ENCODE peak calls at places on chromosomes 6 and 20, in five cellular contexts. C is WERI-Rb-1, M is GM12878, U is pancreas, A is lower lobe of right lung. K is an unnamed sample.

GRCh38 chr20:21184810-21185209 is 58.9 kb downstream of the KIZ start:
- DNase-seq in M (no peak), U (no peak), A (no peak), C (no peak), K (no peak)

GRCh38 chr6:154606457-154606856 is 96.0 kb upstream of the CNKSR3 start:
- DNase-seq in A (no peak), C (no peak), U (no peak), M (peak; percentile 93), K (peak; percentile 25)

GRCh38 chr6:80767808-80768207 is 661.3 kb downstream of the BCKDHB start:
- DNase-seq in U (no peak), C (no peak), A (no peak), M (no peak), K (no peak)

GRCh38 chr6:167467793-167468431 is 143.0 kb downstream of the TTLL2 start:
- DNase-seq in U (no peak), M (no peak), C (no peak), A (no peak), K (no peak)

GRCh38 chr20:38412877-38413577 is 22.1 kb downstream of the SNHG17 start:
- DNase-seq in C (no peak), M (no peak), A (no peak), U (no peak), K (no peak)

GRCh38 chr6:128600397-128600951 is 80.1 kb upstream of the PTPRK start:
- DNase-seq in M (peak; percentile 11), U (no peak), A (no peak), C (no peak), K (no peak)

GRCh38 chr20:32006841-32007786 is 3.1 kb upstream of the CCM2L start:
- DNase-seq in M (no peak), A (no peak), C (peak; percentile 70), U (no peak), K (no peak)

GRCh38 chr6:64776359-64776758 is 930.7 kb downstream of the EYS start:
- DNase-seq in A (no peak), M (no peak), C (no peak), U (no peak), K (no peak)

GRCh38 chr20:45545754-45546453 is 1.3 kb downstream of the EPPIN start:
- DNase-seq in U (no peak), M (no peak), C (no peak), A (no peak), K (no peak)

GRCh38 chr20:17228624-17229061 is 1.8 kb downstream of the PCSK2 start:
- DNase-seq in C (peak; percentile 63), A (peak; percentile 47), U (no peak), M (no peak), K (no peak)

GRCh38 chr20:34538671-34539123 is 19.8 kb upstream of the MAP1LC3A start:
- DNase-seq in M (no peak), U (peak; percentile 58), A (peak; percentile 69), C (peak; percentile 84), K (peak; percentile 33)

GRCh38 chr6:56949261-56949660 is 5.6 kb upstream of the BEND6 start:
- DNase-seq in C (no peak), A (no peak), U (no peak), M (no peak), K (no peak)

DNA sequence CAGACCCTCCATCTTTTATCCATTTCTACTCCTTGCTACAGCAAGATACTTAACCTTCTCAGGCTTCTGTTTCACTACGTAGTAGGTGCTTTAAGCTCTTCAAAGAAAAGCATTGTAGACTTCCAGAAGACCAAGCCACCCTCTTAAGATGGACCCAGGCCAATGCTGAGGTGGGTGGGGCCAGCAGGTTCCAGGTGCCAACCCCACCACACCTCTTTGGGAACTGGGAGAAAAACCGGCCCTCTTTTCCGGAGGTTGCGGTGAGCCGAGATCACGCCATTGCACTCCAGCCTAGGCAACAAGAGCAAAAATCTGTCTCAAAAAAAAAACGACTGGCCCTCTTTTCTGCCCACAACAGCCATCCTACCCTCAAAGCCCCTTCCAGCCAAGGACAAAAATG is 10.6 kb upstream of the HMGA1 start:
- DNase-seq in A (no peak), U (no peak), C (no peak), M (no peak), K (no peak)
- H3K27ac ChIP-seq in A (no peak overlapping the region), U (no peak overlapping the region), C (no peak overlapping the region), M (no peak overlapping the region), K (no peak overlapping the region)

DNA sequence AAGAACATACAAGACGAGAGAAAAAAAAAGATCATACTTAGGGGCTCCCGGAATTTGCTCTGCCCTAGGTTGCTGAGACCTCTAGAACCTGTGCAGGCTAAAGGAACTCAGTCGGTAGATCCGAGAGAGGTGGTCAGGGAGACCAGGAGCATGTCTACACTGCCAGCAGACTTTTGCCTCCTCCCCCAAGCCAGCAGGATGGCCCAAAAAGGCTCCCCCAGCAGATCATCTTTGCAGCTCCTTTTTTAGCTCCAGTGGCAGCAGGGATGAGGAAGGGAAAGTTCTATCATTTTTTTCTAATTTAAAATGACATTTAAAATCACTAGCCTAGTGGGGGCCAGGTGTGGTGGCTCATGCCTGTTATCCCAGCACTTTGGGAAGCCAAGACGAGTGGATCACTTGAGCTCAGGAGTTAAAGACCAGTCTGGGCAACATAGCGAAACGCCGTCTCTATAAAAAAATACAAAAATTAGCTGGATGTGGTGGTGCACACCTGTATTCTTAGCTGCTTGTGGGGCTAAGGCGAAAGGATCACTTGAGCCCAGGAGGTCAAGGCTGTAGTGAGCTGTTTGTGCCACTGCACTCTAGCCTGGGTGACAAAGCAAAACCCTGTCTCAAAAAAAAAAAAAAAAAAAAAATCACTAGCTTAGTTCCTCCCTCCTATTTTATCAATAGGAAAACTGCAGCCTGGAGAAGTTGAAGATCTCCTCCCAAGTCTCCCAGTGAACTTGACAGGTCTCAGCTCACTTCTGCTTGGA is 69.3 kb upstream of the MYL9 start:
- DNase-seq in A (no peak), U (no peak), M (no peak), C (no peak), K (no peak)
- H3K4me3 ChIP-seq in A (peak overlapping the region; percentile 30), U (no peak overlapping the region), M (peak overlapping the region; percentile 10), C (no peak overlapping the region), K (peak overlapping the region; percentile 41)

DNA sequence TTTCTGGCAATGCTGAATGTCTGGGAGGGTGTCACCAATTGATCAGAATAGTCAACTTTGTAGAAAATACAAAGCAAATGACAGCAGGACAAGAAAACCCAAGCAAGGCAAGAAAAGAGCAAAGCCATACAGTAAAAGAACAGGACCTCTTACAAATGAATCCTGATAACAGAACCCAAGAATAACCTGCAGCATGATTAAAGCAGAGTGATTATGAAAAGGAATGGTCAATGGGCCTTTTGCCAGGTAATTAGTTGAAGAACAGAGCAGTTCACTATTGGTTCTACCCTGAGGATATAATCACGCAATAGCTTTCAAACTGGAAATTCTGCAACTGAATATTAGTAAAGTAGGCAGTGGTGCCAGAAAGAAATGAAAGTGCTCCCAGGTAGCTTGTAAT is 319.8 kb downstream of the FRK start:
- DNase-seq in A (no peak), M (no peak), U (no peak), C (no peak), K (no peak)
- H3K27ac ChIP-seq in A (no peak overlapping the region), M (no peak overlapping the region), U (no peak overlapping the region), C (no peak overlapping the region), K (no peak overlapping the region)

GRCh38 chr6:1312444-1313363 is 806 bp downstream of the FOXQ1 start:
- DNase-seq in U (peak; percentile 53), A (peak; percentile 69), M (no peak), C (peak; percentile 79), K (no peak)
- H3K4me3 ChIP-seq in U (peak overlapping the region; percentile 48), A (peak overlapping the region; percentile 54), M (no peak overlapping the region), C (peak overlapping the region; percentile 45), K (no peak overlapping the region)

K was measured in effector memory CD4-positive, alpha-beta T cell.